ENCODE peak calls at places on chromosomes 7 and 10, in nine cellular contexts. One of them, this sample, is unnamed.

GRCh38 chr10:14185501-14186045 is 145.2 kb downstream of the FRMD4A start:
- DNase-seq in heart right ventricle: no peak
- DNase-seq in body of pancreas: no peak
- DNase-seq in ovary: no peak
- DNase-seq in fibroblast of lung: peak
- DNase-seq in fibroblast of pulmonary artery: peak
- DNase-seq in astrocyte: peak
- DNase-seq in HCT116: peak
- DNase-seq in HFFc6: peak
- DNase-seq in this sample: no peak

GRCh38 chr7:115941703-115942268 is 88.8 kb downstream of the TFEC start:
- DNase-seq in heart right ventricle: no peak
- DNase-seq in body of pancreas: no peak
- DNase-seq in ovary: no peak
- DNase-seq in fibroblast of lung: peak
- DNase-seq in fibroblast of pulmonary artery: peak
- DNase-seq in astrocyte: peak
- DNase-seq in HCT116: no peak
- DNase-seq in HFFc6: peak
- DNase-seq in this sample: no peak

GRCh38 chr7:44639701-44640321 is 33.4 kb downstream of the OGDH start:
- DNase-seq in heart right ventricle: no peak
- DNase-seq in body of pancreas: peak
- DNase-seq in ovary: peak
- DNase-seq in fibroblast of lung: peak
- DNase-seq in fibroblast of pulmonary artery: peak
- DNase-seq in astrocyte: peak
- DNase-seq in HCT116: peak
- DNase-seq in HFFc6: peak
- DNase-seq in this sample: peak

GRCh38 chr10:91614254-91614624 is 18.6 kb downstream of the PPP1R3C start:
- DNase-seq in heart right ventricle: no peak
- DNase-seq in body of pancreas: no peak
- DNase-seq in ovary: no peak
- DNase-seq in fibroblast of lung: peak
- DNase-seq in fibroblast of pulmonary artery: peak
- DNase-seq in astrocyte: peak
- DNase-seq in HCT116: no peak
- DNase-seq in HFFc6: peak
- DNase-seq in this sample: peak

GRCh38 chr10:30488319-30488718 is 54.3 kb downstream of the MAP3K8 start:
- DNase-seq in heart right ventricle: no peak
- DNase-seq in body of pancreas: no peak
- DNase-seq in ovary: no peak
- DNase-seq in fibroblast of lung: no peak
- DNase-seq in fibroblast of pulmonary artery: no peak
- DNase-seq in astrocyte: no peak
- DNase-seq in HCT116: no peak
- DNase-seq in HFFc6: no peak
- DNase-seq in this sample: no peak

GRCh38 chr10:24207781-24208611 is 942 bp upstream of the KIAA1217 start:
- DNase-seq in heart right ventricle: no peak
- DNase-seq in body of pancreas: peak
- DNase-seq in ovary: peak
- DNase-seq in fibroblast of lung: peak
- DNase-seq in fibroblast of pulmonary artery: peak
- DNase-seq in astrocyte: peak
- DNase-seq in HCT116: no peak
- DNase-seq in HFFc6: no peak
- DNase-seq in this sample: no peak

GRCh38 chr10:68096913-68097509 is 12.3 kb upstream of the MYPN start:
- DNase-seq in heart right ventricle: no peak
- DNase-seq in body of pancreas: peak
- DNase-seq in ovary: no peak
- DNase-seq in fibroblast of lung: peak
- DNase-seq in fibroblast of pulmonary artery: peak
- DNase-seq in astrocyte: peak
- DNase-seq in HCT116: peak
- DNase-seq in HFFc6: peak
- DNase-seq in this sample: peak

GRCh38 chr10:58674260-58674659 is 161.6 kb downstream of the BICC1 start:
- DNase-seq in heart right ventricle: no peak
- DNase-seq in body of pancreas: no peak
- DNase-seq in ovary: no peak
- DNase-seq in fibroblast of lung: peak
- DNase-seq in fibroblast of pulmonary artery: no peak
- DNase-seq in astrocyte: peak
- DNase-seq in HCT116: no peak
- DNase-seq in HFFc6: no peak
- DNase-seq in this sample: no peak

GRCh38 chr7:101736077-101736476 is 81.3 kb upstream of the CUX1 start:
- DNase-seq in heart right ventricle: no peak
- DNase-seq in body of pancreas: no peak
- DNase-seq in ovary: no peak
- DNase-seq in fibroblast of lung: peak
- DNase-seq in fibroblast of pulmonary artery: no peak
- DNase-seq in astrocyte: no peak
- DNase-seq in HCT116: no peak
- DNase-seq in HFFc6: no peak
- DNase-seq in this sample: no peak

GRCh38 chr10:29966269-29966668 is 93.1 kb downstream of the JCAD start:
- DNase-seq in heart right ventricle: no peak
- DNase-seq in body of pancreas: no peak
- DNase-seq in ovary: no peak
- DNase-seq in fibroblast of lung: no peak
- DNase-seq in fibroblast of pulmonary artery: no peak
- DNase-seq in astrocyte: no peak
- DNase-seq in HCT116: no peak
- DNase-seq in HFFc6: no peak
- DNase-seq in this sample: no peak

GRCh38 chr7:134022512-134022911 is 104.6 kb upstream of the LRGUK start:
- DNase-seq in heart right ventricle: no peak
- DNase-seq in body of pancreas: peak
- DNase-seq in ovary: no peak
- DNase-seq in fibroblast of lung: peak
- DNase-seq in fibroblast of pulmonary artery: no peak
- DNase-seq in astrocyte: peak
- DNase-seq in HCT116: no peak
- DNase-seq in HFFc6: no peak
- DNase-seq in this sample: no peak

GRCh38 chr7:74028321-74028812 is 394 bp downstream of the ELN start:
- DNase-seq in heart right ventricle: no peak
- DNase-seq in body of pancreas: no peak
- DNase-seq in ovary: no peak
- DNase-seq in fibroblast of lung: no peak
- DNase-seq in fibroblast of pulmonary artery: no peak
- DNase-seq in astrocyte: no peak
- DNase-seq in HCT116: no peak
- DNase-seq in HFFc6: no peak
- DNase-seq in this sample: no peak

GRCh38 chr7:74025745-74026144 is 2.2 kb upstream of the ELN start:
- DNase-seq in heart right ventricle: no peak
- DNase-seq in body of pancreas: no peak
- DNase-seq in ovary: no peak
- DNase-seq in fibroblast of lung: no peak
- DNase-seq in fibroblast of pulmonary artery: no peak
- DNase-seq in astrocyte: no peak
- DNase-seq in HCT116: no peak
- DNase-seq in HFFc6: no peak
- DNase-seq in this sample: no peak

GRCh38 chr7:74027683-74028320 is at the start of gene ELN:
- DNase-seq in heart right ventricle: peak
- DNase-seq in body of pancreas: peak
- DNase-seq in ovary: peak
- DNase-seq in fibroblast of lung: peak
- DNase-seq in fibroblast of pulmonary artery: peak
- DNase-seq in astrocyte: peak
- DNase-seq in HCT116: no peak
- DNase-seq in HFFc6: no peak
- DNase-seq in this sample: no peak

GRCh38 chr7:74026406-74027123 is 1.4 kb upstream of the ELN start:
- DNase-seq in heart right ventricle: peak
- DNase-seq in body of pancreas: peak
- DNase-seq in ovary: peak
- DNase-seq in fibroblast of lung: peak
- DNase-seq in fibroblast of pulmonary artery: peak
- DNase-seq in astrocyte: no peak
- DNase-seq in HCT116: peak
- DNase-seq in HFFc6: peak
- DNase-seq in this sample: no peak

GRCh38 chr7:74027124-74027682 is 770 bp upstream of the ELN start:
- DNase-seq in heart right ventricle: no peak
- DNase-seq in body of pancreas: no peak
- DNase-seq in ovary: no peak
- DNase-seq in fibroblast of lung: no peak
- DNase-seq in fibroblast of pulmonary artery: no peak
- DNase-seq in astrocyte: no peak
- DNase-seq in HCT116: no peak
- DNase-seq in HFFc6: no peak
- DNase-seq in this sample: no peak
- TF ChIP-seq CTCF in heart right ventricle: peak
- TF ChIP-seq CTCF in body of pancreas: no peak
- TF ChIP-seq CTCF in ovary: no peak
- TF ChIP-seq CTCF in fibroblast of lung: no peak
- TF ChIP-seq CTCF in fibroblast of pulmonary artery: no peak
- TF ChIP-seq CTCF in astrocyte: no peak
- TF ChIP-seq CTCF in HCT116: no peak
- TF ChIP-seq CTCF in HFFc6: peak
- TF ChIP-seq CTCF in this sample: no peak

DNA sequence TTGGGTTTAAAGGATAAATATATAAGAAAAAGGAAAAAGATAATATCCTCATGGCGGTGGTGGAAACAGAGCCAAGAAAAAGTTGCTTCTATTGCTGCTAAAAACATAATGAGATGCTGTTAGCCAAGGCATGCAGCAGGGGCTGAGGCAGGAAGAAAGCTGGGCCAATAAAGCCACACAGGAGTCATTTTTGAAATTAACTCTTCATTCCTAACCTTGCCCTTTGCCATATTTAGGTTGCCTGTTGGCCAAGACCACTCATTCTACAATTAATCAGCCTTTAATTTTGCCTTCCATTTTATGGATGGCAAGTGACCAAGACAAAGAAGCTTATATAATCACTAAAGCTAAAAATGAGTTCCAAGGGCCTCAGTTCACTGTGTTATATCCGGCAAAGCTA is 58.2 kb downstream of the ARMH3 start:
- DNase-seq in heart right ventricle: no peak
- DNase-seq in body of pancreas: no peak
- DNase-seq in ovary: no peak
- DNase-seq in fibroblast of lung: peak
- DNase-seq in fibroblast of pulmonary artery: no peak
- DNase-seq in astrocyte: peak
- DNase-seq in HCT116: no peak
- DNase-seq in HFFc6: no peak
- DNase-seq in this sample: no peak
- TF ChIP-seq CTCF in heart right ventricle: no peak
- TF ChIP-seq CTCF in body of pancreas: no peak
- TF ChIP-seq CTCF in ovary: no peak
- TF ChIP-seq CTCF in fibroblast of lung: peak
- TF ChIP-seq CTCF in fibroblast of pulmonary artery: no peak
- TF ChIP-seq CTCF in astrocyte: no peak
- TF ChIP-seq CTCF in HCT116: no peak
- TF ChIP-seq CTCF in HFFc6: no peak
- TF ChIP-seq CTCF in this sample: no peak

GRCh38 chr10:127353544-127353943 is 157.2 kb upstream of the INSYN2A start:
- DNase-seq in heart right ventricle: no peak
- DNase-seq in body of pancreas: no peak
- DNase-seq in ovary: no peak
- DNase-seq in fibroblast of lung: no peak
- DNase-seq in fibroblast of pulmonary artery: no peak
- DNase-seq in astrocyte: no peak
- DNase-seq in HCT116: no peak
- DNase-seq in HFFc6: no peak
- DNase-seq in this sample: no peak

GRCh38 chr10:127349737-127350136 is 153.3 kb upstream of the INSYN2A start:
- DNase-seq in heart right ventricle: no peak
- DNase-seq in body of pancreas: no peak
- DNase-seq in ovary: no peak
- DNase-seq in fibroblast of lung: peak
- DNase-seq in fibroblast of pulmonary artery: peak
- DNase-seq in astrocyte: no peak
- DNase-seq in HCT116: no peak
- DNase-seq in HFFc6: peak
- DNase-seq in this sample: no peak

GRCh38 chr10:127354255-127354654 is 157.9 kb upstream of the INSYN2A start:
- DNase-seq in heart right ventricle: no peak
- DNase-seq in body of pancreas: no peak
- DNase-seq in ovary: no peak
- DNase-seq in fibroblast of lung: no peak
- DNase-seq in fibroblast of pulmonary artery: peak
- DNase-seq in astrocyte: no peak
- DNase-seq in HCT116: no peak
- DNase-seq in HFFc6: no peak
- DNase-seq in this sample: no peak

GRCh38 chr10:127357265-127357664 is 160.9 kb upstream of the INSYN2A start:
- DNase-seq in heart right ventricle: no peak
- DNase-seq in body of pancreas: no peak
- DNase-seq in ovary: no peak
- DNase-seq in fibroblast of lung: no peak
- DNase-seq in fibroblast of pulmonary artery: no peak
- DNase-seq in astrocyte: no peak
- DNase-seq in HCT116: no peak
- DNase-seq in HFFc6: no peak
- DNase-seq in this sample: no peak

GRCh38 chr10:127354992-127355391 is 158.6 kb upstream of the INSYN2A start:
- DNase-seq in heart right ventricle: no peak
- DNase-seq in body of pancreas: no peak
- DNase-seq in ovary: no peak
- DNase-seq in fibroblast of lung: no peak
- DNase-seq in fibroblast of pulmonary artery: peak
- DNase-seq in astrocyte: no peak
- DNase-seq in HCT116: peak
- DNase-seq in HFFc6: no peak
- DNase-seq in this sample: no peak
- TF ChIP-seq CTCF in heart right ventricle: peak
- TF ChIP-seq CTCF in body of pancreas: no peak
- TF ChIP-seq CTCF in ovary: no peak
- TF ChIP-seq CTCF in fibroblast of lung: peak
- TF ChIP-seq CTCF in fibroblast of pulmonary artery: peak
- TF ChIP-seq CTCF in astrocyte: no peak
- TF ChIP-seq CTCF in HCT116: peak
- TF ChIP-seq CTCF in HFFc6: peak
- TF ChIP-seq CTCF in this sample: peak

DNA sequence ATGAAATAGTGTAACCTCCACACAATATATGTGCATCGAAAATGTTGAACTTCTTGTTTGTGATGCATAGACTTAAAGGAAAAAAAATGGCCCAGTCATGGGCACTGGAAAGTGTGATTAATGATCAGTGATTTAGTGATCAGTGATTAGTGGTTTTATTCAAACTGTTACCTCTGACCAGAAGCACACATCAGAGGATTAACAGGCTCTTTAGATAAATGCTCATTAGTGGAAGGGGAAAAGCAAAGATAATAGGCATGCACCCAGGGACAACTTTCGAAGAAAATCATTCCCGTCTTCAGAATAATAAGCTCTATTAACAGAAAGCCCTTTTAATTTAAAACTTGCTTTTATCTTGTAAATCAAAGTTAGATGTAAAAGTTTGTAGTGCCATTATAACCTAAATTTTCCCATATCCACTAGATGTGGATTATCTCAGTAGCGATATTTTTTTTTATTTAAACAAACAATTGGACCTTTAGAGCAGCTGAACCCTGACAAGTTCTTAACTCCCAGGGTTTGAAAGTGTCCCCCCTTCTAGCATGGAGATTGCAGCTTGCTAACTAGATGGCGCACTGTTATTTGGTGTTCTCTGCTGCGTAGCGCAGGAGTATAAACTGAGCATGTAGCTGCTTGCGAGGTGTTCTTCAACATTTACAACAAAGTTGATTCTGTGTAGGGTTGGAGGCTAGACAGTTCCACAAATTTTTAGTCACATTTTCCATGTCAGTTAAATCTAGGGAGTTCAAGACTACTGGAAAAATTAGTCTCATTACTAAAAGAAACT is at the start of gene CREB5:
- DNase-seq in heart right ventricle: no peak
- DNase-seq in body of pancreas: no peak
- DNase-seq in ovary: no peak
- DNase-seq in fibroblast of lung: no peak
- DNase-seq in fibroblast of pulmonary artery: peak
- DNase-seq in astrocyte: no peak
- DNase-seq in HCT116: no peak
- DNase-seq in HFFc6: no peak
- DNase-seq in this sample: no peak
- TF ChIP-seq CTCF in heart right ventricle: peak
- TF ChIP-seq CTCF in body of pancreas: no peak
- TF ChIP-seq CTCF in ovary: no peak
- TF ChIP-seq CTCF in fibroblast of lung: peak
- TF ChIP-seq CTCF in fibroblast of pulmonary artery: peak
- TF ChIP-seq CTCF in astrocyte: peak
- TF ChIP-seq CTCF in HCT116: no peak
- TF ChIP-seq CTCF in HFFc6: no peak
- TF ChIP-seq CTCF in this sample: no peak

This sample was measured in BJ.